ENCODE peak calls at places on chromosomes 1 and 21, in eight cellular contexts. C is PC-3, N is neural progenitor cell, L is fibroblast of lung, I is trophoblast cell, B is mammary epithelial cell, Y is H9, H is keratinocyte. E is an unnamed sample.

GRCh38 chr21:45523411-45524101 is 18.7 kb downstream of the SLC19A1 start:
- DNase-seq in L (no peak), Y (no peak), I (no peak), C (no peak), B (no peak), H (no peak), N (no peak), E (no peak)

GRCh38 chr1:164801791-164802572 is 243.0 kb downstream of the PBX1 start:
- DNase-seq in N (peak), C (no peak), L (no peak), Y (no peak), H (no peak), I (no peak), B (no peak), E (no peak)

GRCh38 chr1:162560303-162561036 is 1.1 kb upstream of the UAP1 start:
- DNase-seq in N (no peak), L (no peak), I (peak), C (peak), Y (peak), B (no peak), H (no peak), E (no peak)

GRCh38 chr1:26125382-26125781 is 13.8 kb downstream of the PDIK1L start:
- DNase-seq in H (no peak), B (no peak), I (no peak), L (no peak), C (no peak), Y (no peak), N (no peak), E (no peak)

GRCh38 chr1:53166912-53167311 is 24.5 kb upstream of the SLC1A7 start:
- DNase-seq in C (no peak), N (no peak), L (no peak), I (no peak), H (no peak), Y (no peak), B (no peak), E (no peak)

GRCh38 chr1:214658785-214659184 is 55.8 kb downstream of the CENPF start:
- DNase-seq in B (peak), C (peak), L (peak), N (peak), Y (no peak), H (no peak), I (peak), E (no peak)

GRCh38 chr1:2137257-2138121 is 57.1 kb downstream of the FAAP20 start:
- DNase-seq in B (no peak), Y (no peak), I (peak), H (no peak), N (no peak), L (no peak), C (no peak), E (no peak)

GRCh38 chr1:51569284-51570062 is 47.4 kb upstream of the OSBPL9 start:
- DNase-seq in H (peak), L (peak), Y (peak), B (peak), N (no peak), I (peak), C (peak), E (peak)

GRCh38 chr1:72000809-72001208 is 281.5 kb downstream of the NEGR1 start:
- DNase-seq in B (peak), C (no peak), L (peak), H (peak), Y (peak), I (peak), N (peak), E (no peak)

GRCh38 chr1:101025283-101025679 is 303 bp downstream of the DPH5 start:
- DNase-seq in I (no peak), L (peak), H (no peak), C (no peak), N (no peak), Y (peak), B (no peak), E (peak)

GRCh38 chr1:226369110-226369509 is 38.8 kb downstream of the PARP1 start:
- DNase-seq in I (no peak), L (no peak), B (no peak), C (no peak), H (no peak), N (no peak), Y (no peak), E (no peak)

GRCh38 chr1:241612533-241613505 is 27.4 kb downstream of the CHML start:
- DNase-seq in Y (no peak), H (no peak), L (peak), N (no peak), B (peak), I (peak), C (peak), E (no peak)

GRCh38 chr1:118902299-118903270 is 85.6 kb downstream of the TBX15 start:
- DNase-seq in N (no peak), Y (no peak), B (no peak), H (no peak), C (peak), L (peak), I (no peak), E (no peak)

GRCh38 chr1:109975718-109976117 is 8.8 kb upstream of the AHCYL1 start:
- DNase-seq in B (peak), Y (no peak), I (no peak), C (peak), H (no peak), L (peak), N (no peak), E (no peak)

GRCh38 chr1:115874929-115875328 is 34.0 kb upstream of the NHLH2 start:
- DNase-seq in L (peak), N (no peak), Y (no peak), I (no peak), B (peak), C (peak), H (no peak), E (no peak)

GRCh38 chr1:8047112-8047511 is 21.0 kb upstream of the ERRFI1 start:
- DNase-seq in N (no peak), H (no peak), B (peak), L (peak), Y (no peak), I (peak), C (peak), E (no peak)

GRCh38 chr1:55214903-55215193 is 316 bp downstream of the USP24 start:
- DNase-seq in N (peak), C (no peak), H (no peak), I (no peak), B (no peak), Y (peak), L (peak), E (no peak)

GRCh38 chr1:195105773-195106172 is 1502.5 kb downstream of the KCNT2 start:
- DNase-seq in C (peak), L (no peak), N (no peak), Y (no peak), B (no peak), I (no peak), H (no peak), E (no peak)

GRCh38 chr1:224730540-224730939 is 114.4 kb downstream of the CNIH3 start:
- DNase-seq in H (no peak), B (no peak), Y (no peak), L (no peak), N (no peak), C (no peak), I (no peak), E (no peak)

GRCh38 chr1:224726783-224727182 is 110.7 kb downstream of the CNIH3 start:
- DNase-seq in B (peak), N (no peak), Y (no peak), L (peak), I (peak), H (no peak), C (no peak), E (peak)

GRCh38 chr1:224730950-224731349 is 114.8 kb downstream of the CNIH3 start:
- DNase-seq in H (no peak), C (no peak), B (no peak), I (no peak), Y (no peak), N (no peak), L (no peak), E (no peak)

GRCh38 chr1:224727851-224728250 is 111.7 kb downstream of the CNIH3 start:
- DNase-seq in C (no peak), H (no peak), L (peak), B (peak), Y (no peak), N (no peak), I (no peak), E (no peak)

GRCh38 chr1:224727351-224727750 is 111.2 kb downstream of the CNIH3 start:
- DNase-seq in I (no peak), B (no peak), H (no peak), N (no peak), Y (no peak), C (no peak), L (peak), E (no peak)
- H2AFZ ChIP-seq in I (no peak), B (peak), H (no peak), N (no peak), Y (no peak), C (no peak), L (no peak), E (no peak)

GRCh38 chr1:206738370-206739366 is 31.9 kb upstream of the IL19 start:
- DNase-seq in B (peak), N (peak), L (peak), Y (peak), C (peak), H (no peak), I (peak), E (no peak)
- H3K4me2 ChIP-seq in B (no peak), N (no peak), L (no peak), Y (no peak), C (no peak), H (no peak), I (no peak), E (no peak)

GRCh38 chr1:13588946-13589345 is 5.3 kb downstream of the PDPN start:
- DNase-seq in N (no peak), H (no peak), I (no peak), B (no peak), Y (no peak), L (no peak), C (no peak), E (no peak)

GRCh38 chr1:13590486-13590885 is 6.9 kb downstream of the PDPN start:
- DNase-seq in B (peak), I (no peak), H (no peak), N (no peak), Y (no peak), C (no peak), L (no peak), E (no peak)

GRCh38 chr1:13589403-13589802 is 5.8 kb downstream of the PDPN start:
- DNase-seq in Y (no peak), I (no peak), L (no peak), B (no peak), C (no peak), N (peak), H (no peak), E (no peak)

GRCh38 chr1:13597166-13597565 is 13.5 kb downstream of the PDPN start:
- DNase-seq in C (peak), N (no peak), H (no peak), B (no peak), L (no peak), I (no peak), Y (no peak), E (no peak)

GRCh38 chr1:13593511-13594131 is 10.0 kb downstream of the PDPN start:
- DNase-seq in Y (peak), L (peak), N (peak), C (peak), I (peak), H (no peak), B (peak), E (no peak)
- H2AFZ ChIP-seq in Y (no peak), L (no peak), N (no peak), C (no peak), I (no peak), H (peak), B (no peak), E (no peak)

DNA sequence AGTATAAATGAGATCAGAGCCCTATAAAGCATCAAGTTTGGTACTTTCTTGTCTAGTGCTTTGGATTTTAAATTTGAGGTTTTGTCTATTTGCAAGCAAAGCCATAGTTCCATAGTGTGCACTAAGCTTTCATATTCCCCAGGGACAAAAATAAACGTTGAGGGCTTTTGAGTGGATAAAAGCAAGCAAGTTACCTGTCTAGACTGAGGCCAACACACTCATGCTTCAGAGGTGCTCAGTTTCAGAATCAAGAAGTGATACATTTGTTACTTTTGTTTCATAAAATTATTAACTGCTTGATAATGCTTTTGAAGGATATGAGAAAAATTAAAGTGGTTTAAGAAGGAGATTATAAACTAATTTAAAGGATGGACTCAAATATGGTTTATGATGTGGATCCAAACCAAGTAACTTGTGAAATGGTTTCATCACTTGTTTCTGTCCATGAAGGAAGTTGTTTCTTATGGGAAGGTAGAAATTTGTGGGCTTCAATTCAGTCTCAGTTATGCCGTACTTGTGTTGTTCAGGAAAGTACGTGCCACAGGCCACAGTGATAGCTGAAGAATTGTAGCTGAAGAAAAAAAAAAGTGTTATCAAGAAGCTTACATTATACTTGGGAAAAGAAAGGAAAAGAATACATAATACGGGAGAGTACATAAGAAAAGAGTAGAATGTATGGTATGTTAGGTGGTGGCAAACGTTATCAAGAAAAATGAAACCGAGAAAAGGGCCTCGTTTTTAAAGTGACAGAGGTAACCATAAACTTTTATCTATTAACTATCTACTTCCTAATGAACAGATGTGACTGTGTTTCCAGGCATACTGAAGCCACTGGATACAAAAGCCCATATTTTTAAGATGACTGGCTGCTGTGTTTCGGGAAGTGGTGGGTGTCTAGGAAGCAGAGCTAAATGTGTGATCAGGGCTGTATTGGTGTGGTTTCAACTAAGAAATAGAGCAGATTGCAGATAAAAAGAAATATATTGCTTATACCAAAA is 71.4 kb downstream of the CHRM3 start:
- DNase-seq in I (no peak), B (no peak), C (no peak), H (no peak), Y (no peak), N (no peak), L (peak), E (no peak)
- H3K4me2 ChIP-seq in I (no peak), B (no peak), C (no peak), H (no peak), Y (no peak), N (no peak), L (no peak), E (no peak)

DNA sequence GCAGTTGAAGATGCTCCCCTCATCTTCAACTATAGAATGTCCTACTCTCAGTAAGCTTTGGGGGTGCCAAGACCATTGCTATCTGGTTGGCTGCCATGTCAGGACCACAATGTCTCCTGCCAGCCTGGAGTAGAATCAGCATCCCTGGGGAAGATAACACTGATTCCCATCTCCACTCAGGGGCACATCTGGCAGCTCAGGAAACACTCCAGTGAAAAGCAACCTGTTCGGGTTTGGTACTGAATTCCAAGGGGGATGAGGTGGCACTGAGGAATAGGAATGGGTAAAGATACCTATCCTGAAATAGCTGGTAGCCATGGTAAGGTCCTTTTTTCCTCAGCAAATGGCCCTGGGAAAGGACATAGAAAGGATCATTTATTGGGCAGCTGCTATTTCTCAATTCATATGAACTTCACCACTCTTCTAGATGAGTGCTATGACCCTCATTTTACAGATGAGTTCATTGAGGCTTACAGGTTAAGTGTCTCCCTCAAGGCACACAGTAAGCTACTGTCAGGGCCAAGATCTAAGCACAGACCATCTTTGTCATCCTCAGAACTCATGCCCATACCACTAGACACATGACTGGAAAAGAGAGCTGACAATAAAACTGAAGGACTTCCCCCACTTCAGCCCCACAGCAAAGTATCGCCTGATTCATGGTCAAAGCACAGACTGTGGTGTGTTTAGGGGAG is 31.4 kb downstream of the AK2 start:
- DNase-seq in Y (no peak), I (no peak), L (no peak), B (peak), C (no peak), N (no peak), H (no peak), E (no peak)
- H2AFZ ChIP-seq in Y (no peak), I (no peak), L (no peak), B (no peak), C (no peak), N (no peak), H (no peak), E (no peak)